ENCODE peak calls at places on chromosomes 3 and 15, in six cellular contexts. X, I, A, U, Y and T are unnamed samples.

GRCh38 chr15:31234815-31235214 is 91.8 kb upstream of the KLF13 start:
- DNase-seq in U (no peak), A (no peak), I (no peak), X (no peak), Y (no peak), T (no peak)

GRCh38 chr3:42979044-42979962 is at the start of gene GASK1A:
- DNase-seq in X (peak), Y (peak), A (peak), I (peak), U (peak), T (no peak)

GRCh38 chr3:113223831-113224240 is 12.5 kb downstream of the BOC start:
- DNase-seq in Y (no peak), I (no peak), X (no peak), U (no peak), A (peak), T (no peak)

GRCh38 chr3:86840814-86841213 is 150.1 kb downstream of the VGLL3 start:
- DNase-seq in X (no peak), Y (no peak), U (no peak), I (no peak), A (no peak), T (no peak)

GRCh38 chr3:132785292-132785691 is 63.1 kb upstream of the NPHP3 start:
- DNase-seq in I (no peak), X (no peak), U (no peak), A (no peak), Y (no peak), T (no peak)

GRCh38 chr3:110811050-110811449 is 260.6 kb upstream of the NECTIN3 start:
- DNase-seq in U (no peak), A (no peak), X (no peak), Y (no peak), I (peak), T (no peak)

GRCh38 chr3:16024548-16024947 is 149.9 kb upstream of the GALNT15 start:
- DNase-seq in I (no peak), Y (peak), X (no peak), U (no peak), A (no peak), T (no peak)

GRCh38 chr3:122533931-122534334 is 19.2 kb upstream of the KPNA1 start:
- DNase-seq in X (no peak), U (no peak), A (peak), Y (peak), I (peak), T (no peak)

GRCh38 chr3:143239026-143239425 is 119.5 kb downstream of the CHST2 start:
- DNase-seq in X (no peak), U (no peak), A (no peak), Y (no peak), I (peak), T (no peak)

GRCh38 chr3:53800507-53800906 is 45.7 kb downstream of the CHDH start:
- DNase-seq in X (no peak), A (no peak), U (no peak), I (no peak), Y (no peak), T (no peak)

GRCh38 chr15:79535536-79535935 is 103.4 kb downstream of the MINAR1 start:
- DNase-seq in U (no peak), I (no peak), X (no peak), A (no peak), Y (no peak), T (no peak)

GRCh38 chr3:115239717-115240116 is 92.6 kb upstream of the ZBTB20 start:
- DNase-seq in A (no peak), I (peak), Y (no peak), X (no peak), U (no peak), T (no peak)

GRCh38 chr15:97995881-97996603 is 35.5 kb downstream of the ARRDC4 start:
- DNase-seq in A (no peak), X (no peak), I (peak), U (no peak), Y (peak), T (no peak)
- TF ChIP-seq CTCF in A (no peak), X (no peak), I (peak), U (no peak), Y (peak), T (peak)

GRCh38 chr15:39767921-39768320 is 14.7 kb downstream of the FSIP1 start:
- DNase-seq in X (no peak), I (no peak), Y (no peak), A (no peak), U (no peak), T (no peak)

GRCh38 chr15:39776068-39776467 is 6.6 kb downstream of the FSIP1 start:
- DNase-seq in Y (no peak), X (no peak), I (no peak), U (no peak), A (no peak), T (no peak)

GRCh38 chr15:39774688-39775267 is 7.9 kb downstream of the FSIP1 start:
- DNase-seq in I (no peak), U (no peak), Y (no peak), X (no peak), A (peak), T (no peak)

GRCh38 chr15:39770748-39771689 is 11.6 kb downstream of the FSIP1 start:
- DNase-seq in X (no peak), I (peak), A (no peak), U (no peak), Y (no peak), T (no peak)
- TF ChIP-seq CTCF in X (no peak), I (no peak), A (no peak), U (no peak), Y (no peak), T (no peak)

DNA sequence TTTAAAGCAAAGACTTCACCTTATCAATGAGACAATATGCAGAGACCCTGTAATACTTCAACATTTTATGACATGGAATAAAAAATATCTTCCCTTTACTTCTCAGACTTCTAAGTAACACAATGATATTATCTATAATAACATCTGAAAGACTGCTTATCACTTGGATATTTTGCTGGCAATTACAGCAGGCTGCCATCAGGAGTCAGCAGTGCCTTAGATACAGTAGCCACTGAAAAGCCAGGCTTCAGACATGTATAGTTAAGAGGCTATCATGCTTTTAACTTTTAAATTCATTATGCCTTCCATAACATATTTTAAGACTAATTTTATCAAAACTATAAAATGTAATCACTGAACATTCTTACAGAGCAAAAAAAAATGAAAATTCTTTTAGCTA is 227.5 kb downstream of the NEK10 start:
- DNase-seq in X (no peak), A (peak), U (no peak), Y (peak), I (peak), T (no peak)
- TF ChIP-seq CTCF in X (no peak), A (peak), U (no peak), Y (peak), I (no peak), T (peak)

DNA sequence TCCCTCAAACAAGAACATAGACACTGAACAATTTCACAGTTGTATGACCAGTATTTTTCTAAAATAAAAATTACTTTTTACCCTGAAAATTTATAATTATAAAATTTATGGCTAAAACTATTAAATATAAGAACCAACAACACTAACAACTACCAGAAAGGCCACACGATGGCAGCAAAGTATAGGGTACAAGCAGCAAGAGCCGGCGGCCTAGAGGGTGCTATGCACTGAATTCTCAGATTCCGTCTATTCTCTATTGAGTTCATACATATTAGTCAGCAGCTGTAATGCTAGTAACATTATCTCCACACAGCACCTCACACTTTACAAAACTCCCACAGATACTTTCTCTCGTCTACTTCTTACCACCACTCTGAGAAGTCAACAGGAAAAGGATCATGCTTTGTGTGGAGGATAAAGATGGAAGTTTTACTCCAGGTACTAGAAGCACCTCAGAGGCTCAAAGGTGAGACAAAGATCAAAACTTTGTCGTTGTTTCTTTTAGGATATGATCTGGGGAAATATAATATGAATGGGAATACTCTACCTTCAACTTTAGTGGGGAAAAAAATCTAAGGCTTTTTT is 160.5 kb downstream of the FGF12 start:
- DNase-seq in U (peak), A (peak), I (peak), Y (peak), X (peak), T (peak)
- TF ChIP-seq CTCF in U (peak), A (peak), I (peak), Y (peak), X (peak), T (peak)

DNA sequence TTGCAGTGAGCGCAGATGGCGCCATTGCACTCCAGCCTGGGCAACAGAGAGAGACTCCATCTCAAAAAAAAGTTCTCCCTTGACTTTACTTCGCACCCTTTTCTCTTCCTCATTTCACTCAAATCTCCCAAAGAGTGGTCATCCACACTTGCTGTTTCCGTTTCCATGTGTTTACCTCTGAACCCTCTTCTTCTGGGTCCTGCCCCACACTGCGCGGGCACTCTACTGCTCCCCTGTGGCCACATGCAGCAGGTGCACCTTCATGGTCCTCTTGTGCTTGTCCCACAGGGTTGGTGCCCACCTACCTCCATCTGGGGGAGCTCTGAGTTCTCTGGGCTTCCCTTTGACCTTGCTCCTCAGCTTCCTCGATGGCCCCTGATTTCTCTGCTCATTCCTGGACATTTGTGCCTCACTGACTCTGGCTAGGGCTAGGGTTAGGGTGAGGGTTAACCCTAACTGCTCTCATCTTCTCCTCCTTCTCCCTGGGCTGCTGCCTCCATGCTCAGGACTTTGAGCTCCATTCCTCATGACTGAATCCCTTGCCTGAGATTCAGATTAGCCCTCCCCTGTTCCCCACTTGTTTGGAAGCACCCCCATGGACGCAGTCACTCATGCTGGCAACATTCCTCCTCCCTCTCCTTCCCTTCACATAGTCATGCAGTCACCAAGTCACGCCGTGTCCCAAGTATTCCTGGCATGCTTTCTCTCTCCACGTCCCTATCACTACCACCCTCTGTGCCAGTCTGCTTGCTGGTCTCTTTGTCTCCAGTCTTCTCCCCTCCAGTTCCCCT is 26.6 kb upstream of the KY start:
- DNase-seq in X (no peak), U (no peak), A (peak), Y (peak), I (no peak), T (no peak)
- TF ChIP-seq CTCF in X (peak), U (no peak), A (peak), Y (peak), I (peak), T (peak)

DNA sequence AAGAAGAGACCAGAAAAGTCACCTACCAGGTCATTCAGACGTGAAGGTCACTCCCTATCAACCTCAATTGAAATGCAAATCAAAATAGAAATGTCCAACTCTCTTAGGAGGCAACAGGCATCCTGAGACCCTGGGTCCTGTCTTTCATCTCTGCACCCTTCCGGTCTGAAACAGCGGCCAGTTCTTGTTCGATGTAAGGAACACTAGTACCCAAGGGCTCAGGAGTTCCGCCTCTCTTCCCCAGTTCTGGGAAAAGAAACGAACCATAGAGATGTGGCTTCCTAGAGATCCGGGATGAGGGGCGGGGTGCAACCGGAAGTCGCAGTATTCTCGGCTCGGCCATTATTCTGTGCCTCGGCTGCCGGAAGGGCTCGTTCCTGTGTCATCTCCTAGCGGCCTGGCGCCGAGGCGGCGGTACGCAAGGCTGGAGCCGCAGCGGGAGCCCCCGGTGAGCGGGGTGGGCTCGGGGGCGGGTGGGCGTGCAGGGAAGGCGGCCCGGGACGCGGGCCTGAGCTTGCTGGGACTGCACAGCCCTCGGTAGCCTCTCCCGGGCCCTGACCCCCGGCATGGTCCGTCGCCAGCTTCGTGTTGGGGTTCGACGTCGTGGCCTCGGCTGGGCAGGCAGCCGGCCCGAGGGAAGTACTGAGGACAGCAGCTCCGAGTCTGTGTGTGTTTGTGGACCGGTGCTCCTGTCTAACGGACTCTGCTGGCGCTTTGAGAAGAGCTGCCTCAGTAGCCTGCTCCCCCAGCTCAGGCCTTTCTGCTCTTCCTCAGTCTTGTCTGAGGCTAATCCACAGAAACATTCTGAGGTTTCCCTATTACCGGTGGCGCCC is at the start of gene ZNF197:
- DNase-seq in Y (peak), I (peak), A (peak), X (peak), U (peak), T (peak)
- TF ChIP-seq CTCF in Y (peak), I (no peak), A (no peak), X (no peak), U (no peak), T (peak)

DNA sequence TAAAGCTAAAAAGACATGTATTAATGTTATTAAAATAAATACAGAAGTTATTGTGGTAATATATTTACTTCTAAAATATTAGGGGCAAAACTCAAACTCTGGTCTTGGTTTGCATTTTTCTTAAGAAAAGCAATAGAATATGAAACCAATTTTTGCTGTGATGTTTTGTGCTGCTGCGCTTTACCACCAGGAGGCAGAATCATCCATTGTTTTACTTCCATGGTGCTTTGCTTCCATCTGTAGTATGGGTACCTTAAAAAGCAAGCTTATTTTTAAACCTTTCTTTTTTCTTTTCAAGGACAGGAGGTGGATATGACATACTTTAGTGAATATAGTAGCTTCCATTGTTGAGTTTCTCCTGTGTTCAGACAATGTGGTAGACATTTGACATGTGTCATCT is 46.6 kb upstream of the MRPL3 start:
- DNase-seq in A (peak), U (no peak), I (peak), Y (no peak), X (no peak), T (no peak)
- TF ChIP-seq CTCF in A (no peak), U (no peak), I (peak), Y (peak), X (peak), T (peak)

GRCh38 chr3:195587824-195588223 is 4.1 kb upstream of the APOD start:
- DNase-seq in I (no peak), X (no peak), U (no peak), A (no peak), Y (no peak), T (no peak)

GRCh38 chr3:195583831-195584542 is at the start of gene APOD:
- DNase-seq in X (no peak), I (peak), U (peak), Y (no peak), A (no peak), T (no peak)

GRCh38 chr3:195587406-195587805 is 3.7 kb upstream of the APOD start:
- DNase-seq in X (no peak), I (no peak), A (no peak), U (no peak), Y (no peak), T (no peak)

GRCh38 chr3:195582947-195583346 is 793 bp downstream of the APOD start:
- DNase-seq in I (no peak), A (no peak), X (no peak), U (no peak), Y (peak), T (no peak)

DNA sequence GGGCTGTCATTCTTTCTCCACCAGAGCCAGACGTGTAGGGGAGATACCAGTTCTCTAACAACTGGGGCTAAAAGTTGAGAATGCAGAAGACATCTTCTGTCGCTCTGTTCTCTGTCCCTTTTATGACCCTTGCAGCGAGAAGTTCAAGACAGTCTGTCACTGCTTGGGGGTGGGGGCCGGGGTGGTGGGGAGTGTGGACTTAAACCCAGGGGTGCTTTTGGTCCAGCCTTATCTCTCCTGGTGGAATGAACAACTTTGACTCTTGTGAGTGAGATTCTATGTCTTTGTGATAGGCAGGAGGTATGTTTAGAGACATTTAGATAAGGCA is 767 bp upstream of the APOD start:
- DNase-seq in I (no peak), X (no peak), U (no peak), A (no peak), Y (no peak), T (no peak)
- TF ChIP-seq CTCF in I (no peak), X (no peak), U (no peak), A (no peak), Y (no peak), T (no peak)

GRCh38 chr15:58438956-58439355 is 7.2 kb downstream of the LIPC start:
- DNase-seq in Y (peak), U (peak), A (peak), I (peak), X (no peak), T (no peak)
- TF ChIP-seq CTCF in Y (peak), U (no peak), A (peak), I (peak), X (no peak), T (peak)

GRCh38 chr3:57411715-57412114 is 119.2 kb upstream of the ASB14 start:
- DNase-seq in U (no peak), X (no peak), Y (no peak), A (no peak), I (no peak), T (no peak)
- TF ChIP-seq CTCF in U (no peak), X (no peak), Y (no peak), A (no peak), I (no peak), T (no peak)